ENCODE peak calls at places on chromosomes 6 and 20, in four cellular contexts. O, H, E and G are unnamed samples.
A peak's percentile ranks its signal among the peaks of the same experiment; 100 is the strongest.

GRCh38 chr20:19757973-19758887 is at the start of gene RIN2:
- DNase-seq in O (peak; percentile 86), H (peak; percentile 98), E (no peak), G (peak; percentile 21)

GRCh38 chr20:2330090-2330695 is 34.4 kb downstream of the TGM3 start:
- DNase-seq in O (no peak), H (no peak), E (no peak), G (no peak)

GRCh38 chr6:107674995-107675738 is 148.9 kb downstream of the SCML4 start:
- DNase-seq in O (peak; percentile 75), H (peak; percentile 83), E (peak; percentile 78), G (peak; percentile 71)

GRCh38 chr20:34569598-34569997 is 11.1 kb downstream of the MAP1LC3A start:
- DNase-seq in O (no peak), H (no peak), E (no peak), G (no peak)

GRCh38 chr6:137692806-137693205 is 174.3 kb upstream of the TNFAIP3 start:
- DNase-seq in O (no peak), H (no peak), E (no peak), G (no peak)

GRCh38 chr20:7459123-7459522 is 481.1 kb downstream of the HAO1 start:
- DNase-seq in O (no peak), H (no peak), E (no peak), G (no peak)

GRCh38 chr6:37170273-37171140 is 555 bp downstream of the PIM1 start:
- DNase-seq in O (no peak), H (peak; percentile 81), E (peak; percentile 51), G (no peak)

GRCh38 chr6:73144516-73144915 is 80.8 kb downstream of the KHDC1L start:
- DNase-seq in O (no peak), H (no peak), E (no peak), G (no peak)

GRCh38 chr6:146944809-146945208 is 259.4 kb upstream of the STXBP5 start:
- DNase-seq in O (peak; percentile 38), H (no peak), E (no peak), G (no peak)

GRCh38 chr6:10205892-10206291 is 209.0 kb downstream of the TFAP2A start:
- DNase-seq in O (no peak), H (no peak), E (no peak), G (no peak)

DNA sequence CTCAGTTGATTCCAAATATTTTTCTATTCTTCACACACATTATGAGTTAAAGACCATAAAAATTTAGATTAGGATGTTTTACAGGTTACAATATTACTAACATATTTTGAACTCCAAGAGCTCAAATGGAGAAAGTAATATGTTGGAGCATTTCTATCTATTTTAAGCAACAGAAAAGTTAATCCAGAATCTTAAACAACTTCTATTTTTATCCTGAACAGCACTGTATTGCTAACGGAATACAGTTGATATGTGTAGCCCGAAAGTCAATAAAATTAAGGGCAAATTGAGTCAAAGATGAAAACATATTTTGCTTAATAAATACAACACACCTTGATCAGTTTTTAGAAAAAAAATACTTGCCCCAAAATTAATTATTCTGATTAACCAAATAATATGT is 97.4 kb downstream of the ME1 start:
- DNase-seq in O (no peak), H (no peak), E (no peak), G (no peak)
- H3K27ac ChIP-seq in O (no peak overlapping the region), H (no peak overlapping the region), E (no peak overlapping the region), G (no peak overlapping the region)

GRCh38 chr6:63197741-63198140 is 13.5 kb upstream of the FKBP1C start:
- DNase-seq in O (no peak), H (no peak), E (no peak), G (no peak)
- TF ChIP-seq ELF1 in O (no peak), H (no peak), E (no peak), G (no peak)

DNA sequence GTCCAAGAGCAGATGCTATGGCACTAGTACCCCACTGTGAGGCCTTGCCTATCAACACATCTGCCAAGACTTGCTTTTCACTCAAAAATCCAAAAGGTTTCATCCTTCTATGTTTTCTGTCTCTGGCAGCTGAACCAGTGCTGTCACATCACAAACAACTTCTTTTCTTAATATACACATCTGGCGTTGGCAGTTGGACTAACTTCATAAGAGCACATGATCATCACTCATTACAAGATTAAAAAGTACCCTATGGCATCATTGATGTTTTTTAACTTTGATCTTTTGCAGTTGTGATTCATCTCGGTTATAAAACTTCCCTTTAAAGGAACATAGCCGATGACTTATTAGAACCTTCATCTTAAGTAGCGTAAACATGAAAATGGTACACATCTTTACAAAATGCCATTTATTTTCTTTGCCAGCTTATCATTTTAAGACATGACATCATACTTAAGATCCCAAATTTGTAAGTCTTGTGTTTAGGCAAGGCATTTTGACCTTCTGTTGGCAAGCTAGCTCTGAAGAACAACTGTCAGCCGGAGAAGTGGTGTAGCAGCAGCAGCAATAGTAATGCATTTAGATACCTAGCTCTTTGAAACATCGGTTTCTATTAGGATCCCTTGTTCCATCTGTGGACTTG is 64.2 kb upstream of the SUPT3H start:
- DNase-seq in O (no peak), H (no peak), E (no peak), G (no peak)
- TF ChIP-seq MAX in O (no peak), H (no peak), E (no peak), G (no peak)

GRCh38 chr6:119542037-119542436 is 192.5 kb upstream of the MAN1A1 start:
- DNase-seq in O (no peak), H (no peak), E (peak; percentile 41), G (no peak)
- H3K27ac ChIP-seq in O (no peak overlapping the region), H (peak overlapping the region; percentile 87), E (no peak overlapping the region), G (no peak overlapping the region)